ENCODE peak calls at places on chromosomes 7 and 10, in five cellular contexts. I is left ventricle myocardium inferior; M is CD8-positive, alpha-beta T cell; Q is A549; V is IMR-90. D is an unnamed sample.
A peak's percentile ranks its signal among the peaks of the same experiment; 100 is the strongest.

GRCh38 chr10:132100556-132101349 is 35.0 kb downstream of the JAKMIP3 start:
- DNase-seq in V (no peak), Q (no peak), M (no peak), I (no peak), D (peak; percentile 20)

GRCh38 chr7:64889686-64890162 is 13.3 kb upstream of the ZNF273 start:
- DNase-seq in Q (no peak), I (no peak), M (no peak), V (no peak), D (no peak)

GRCh38 chr10:102302611-102303010 is 57.3 kb downstream of the GBF1 start:
- DNase-seq in Q (no peak), M (no peak), I (no peak), V (no peak), D (no peak)

GRCh38 chr10:3766046-3766761 is 18.8 kb downstream of the KLF6 start:
- DNase-seq in I (no peak), M (no peak), Q (no peak), V (peak; percentile 70), D (no peak)

GRCh38 chr7:29208410-29209250 is 14.1 kb downstream of the CHN2 start:
- DNase-seq in V (no peak), M (no peak), I (no peak), Q (no peak), D (no peak)

GRCh38 chr10:85900060-85900459 is 466.5 kb downstream of the GRID1 start:
- DNase-seq in I (no peak), V (no peak), M (no peak), Q (no peak), D (no peak)

GRCh38 chr7:111076205-111076604 is 14.7 kb upstream of the LRRN3 start:
- DNase-seq in M (no peak), V (peak; percentile 74), I (no peak), Q (no peak), D (no peak)

GRCh38 chr7:42253316-42253715 is 16.3 kb upstream of the GLI3 start:
- DNase-seq in I (no peak), M (no peak), Q (no peak), V (peak; percentile 33), D (no peak)

GRCh38 chr7:129958643-129959479 is 6.1 kb upstream of the UBE2H start:
- DNase-seq in V (peak; percentile 91), M (no peak), Q (peak; percentile 90), I (peak; percentile 25), D (peak; percentile 59)

GRCh38 chr10:79111427-79111826 is 42.7 kb downstream of the ZMIZ1 start:
- DNase-seq in M (no peak), I (no peak), Q (peak; percentile 83), V (peak; percentile 84), D (no peak)

GRCh38 chr10:17216217-17216900 is 11.7 kb upstream of the VIM start:
- DNase-seq in I (no peak), M (no peak), V (peak; percentile 98), Q (peak; percentile 83), D (no peak)

GRCh38 chr10:96573036-96573435 is 13.8 kb downstream of the TM9SF3 start:
- DNase-seq in Q (no peak), V (no peak), M (no peak), I (no peak), D (no peak)
- H3K27ac ChIP-seq in Q (no peak overlapping the region), V (no peak overlapping the region), M (no peak overlapping the region), I (no peak overlapping the region), D (no peak overlapping the region)

DNA sequence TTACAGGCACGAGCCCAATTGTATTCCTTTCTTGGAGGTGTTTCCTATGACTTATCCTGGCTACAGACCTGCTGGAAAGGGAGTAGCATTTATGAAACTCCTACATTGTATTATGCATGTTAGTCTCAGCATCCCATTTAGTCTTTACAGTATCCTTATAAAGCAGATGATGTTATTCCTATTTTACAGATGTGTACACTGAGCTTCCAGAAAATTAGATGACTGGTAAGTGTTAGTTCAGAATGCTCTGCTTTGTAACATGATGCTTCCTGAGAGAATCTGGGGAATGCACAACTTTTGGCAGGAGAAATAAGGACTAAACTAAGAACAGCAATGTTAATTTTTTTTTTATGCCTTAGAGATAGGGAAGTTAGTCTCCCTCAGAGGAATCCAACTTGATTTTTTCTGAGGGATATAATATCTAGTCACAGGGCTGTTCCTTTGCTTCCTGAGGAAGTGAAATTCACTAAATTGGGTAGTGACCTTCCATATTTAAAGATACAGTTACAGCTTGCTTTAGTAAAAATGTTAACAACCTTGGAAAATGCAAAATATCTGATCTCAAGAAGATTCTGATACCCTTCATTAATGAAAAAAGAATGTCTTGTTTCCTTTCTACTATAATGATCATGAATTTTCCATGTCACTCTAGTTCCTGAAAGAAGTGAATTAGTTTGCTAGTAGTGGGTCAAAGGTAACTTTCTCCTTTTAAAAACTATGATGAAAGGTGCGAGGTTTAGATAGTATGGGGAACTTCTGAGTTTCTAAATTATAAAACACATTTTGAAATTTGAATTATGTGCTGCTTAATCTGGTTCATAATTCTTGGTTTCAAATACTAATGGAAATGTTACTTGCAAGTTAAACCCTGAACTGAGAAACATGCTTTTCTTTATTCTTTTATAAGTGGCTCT is 194.0 kb upstream of the PRPS1L1 start:
- DNase-seq in Q (no peak), V (peak; percentile 10), I (no peak), M (no peak), D (no peak)
- H3K4me3 ChIP-seq in Q (no peak overlapping the region), V (no peak overlapping the region), I (no peak overlapping the region), M (no peak overlapping the region), D (no peak overlapping the region)

GRCh38 chr7:73811760-73812168 is 19.0 kb upstream of the CLDN4 start:
- DNase-seq in M (peak; percentile 56), I (peak; percentile 49), Q (peak; percentile 67), V (peak; percentile 41), D (peak; percentile 82)
- TF ChIP-seq CTCF in M (peak; percentile 57), I (peak; percentile 82), Q (peak; percentile 59), V (peak; percentile 71), D (peak; percentile 82)

GRCh38 chr10:99982728-99983127 is 27.0 kb downstream of the DNMBP start:
- DNase-seq in I (no peak), V (no peak), M (no peak), Q (no peak), D (no peak)

GRCh38 chr10:99983280-99983988 is 26.3 kb downstream of the DNMBP start:
- DNase-seq in I (peak; percentile 26), Q (no peak), V (peak; percentile 79), M (no peak), D (no peak)

GRCh38 chr10:99984635-99985034 is 25.1 kb downstream of the DNMBP start:
- DNase-seq in Q (no peak), V (no peak), I (no peak), M (no peak), D (no peak)

GRCh38 chr10:99981581-99982199 is 28.1 kb downstream of the DNMBP start:
- DNase-seq in I (no peak), M (no peak), V (no peak), Q (no peak), D (no peak)

GRCh38 chr10:99984201-99984600 is 25.5 kb downstream of the DNMBP start:
- DNase-seq in V (peak; percentile 68), Q (no peak), M (no peak), I (no peak), D (no peak)
- H3K27ac ChIP-seq in V (peak overlapping the region; percentile 48), Q (peak overlapping the region; percentile 74), M (no peak overlapping the region), I (peak overlapping the region; percentile 79), D (peak overlapping the region; percentile 70)

DNA sequence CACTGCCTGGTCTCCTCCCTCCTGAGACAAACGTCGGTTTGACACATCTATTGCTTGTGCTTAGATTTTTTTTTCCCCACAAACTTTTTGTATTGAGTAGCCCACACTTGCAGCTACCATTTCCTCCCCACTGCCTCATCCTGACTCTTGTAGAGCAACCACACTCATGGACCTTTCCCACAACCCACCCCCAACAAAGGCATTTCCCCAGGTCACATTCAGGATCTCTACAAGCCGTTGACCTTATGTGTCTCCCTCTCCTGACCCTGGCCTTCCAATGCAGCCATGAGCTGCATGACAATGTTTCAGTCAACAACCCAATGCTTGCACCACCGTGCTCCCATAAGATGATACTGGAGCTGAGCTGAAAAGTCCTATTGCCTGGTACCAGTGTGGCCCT is 91.9 kb upstream of the MKI67 start:
- DNase-seq in M (no peak), V (no peak), Q (no peak), I (no peak), D (no peak)
- H3K4me3 ChIP-seq in M (no peak overlapping the region), V (no peak overlapping the region), Q (no peak overlapping the region), I (no peak overlapping the region), D (no peak overlapping the region)

GRCh38 chr10:32146166-32146565 is 89.9 kb upstream of the KIF5B start:
- DNase-seq in M (no peak), Q (no peak), I (no peak), V (no peak), D (no peak)
- TF ChIP-seq CTCF in M (no peak), Q (no peak), I (no peak), V (no peak), D (no peak)

DNA sequence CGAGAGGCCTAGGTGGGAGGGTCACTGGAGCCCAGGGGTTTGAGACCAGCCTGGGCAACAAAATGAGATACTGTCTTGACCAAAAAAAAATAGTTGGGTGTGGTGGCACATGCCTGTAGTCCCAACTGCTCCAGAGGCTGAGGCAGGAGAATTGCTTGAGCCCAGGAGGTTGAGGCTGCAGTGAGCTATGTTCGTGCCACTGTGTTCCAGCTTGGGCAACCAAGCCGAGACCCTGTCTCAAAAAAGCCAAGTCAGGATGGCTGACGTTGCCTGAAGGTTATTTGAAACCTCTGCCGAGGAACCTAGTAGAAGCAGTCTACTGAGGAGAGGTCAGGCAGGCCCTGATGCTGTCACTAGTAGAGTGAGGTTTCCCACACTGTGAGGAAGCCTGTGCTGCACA is 22.8 kb downstream of the DNAJB6 start:
- DNase-seq in I (no peak), Q (no peak), M (no peak), V (no peak), D (no peak)
- H3K27ac ChIP-seq in I (peak overlapping the region; percentile 85), Q (no peak overlapping the region), M (no peak overlapping the region), V (no peak overlapping the region), D (no peak overlapping the region)

DNA sequence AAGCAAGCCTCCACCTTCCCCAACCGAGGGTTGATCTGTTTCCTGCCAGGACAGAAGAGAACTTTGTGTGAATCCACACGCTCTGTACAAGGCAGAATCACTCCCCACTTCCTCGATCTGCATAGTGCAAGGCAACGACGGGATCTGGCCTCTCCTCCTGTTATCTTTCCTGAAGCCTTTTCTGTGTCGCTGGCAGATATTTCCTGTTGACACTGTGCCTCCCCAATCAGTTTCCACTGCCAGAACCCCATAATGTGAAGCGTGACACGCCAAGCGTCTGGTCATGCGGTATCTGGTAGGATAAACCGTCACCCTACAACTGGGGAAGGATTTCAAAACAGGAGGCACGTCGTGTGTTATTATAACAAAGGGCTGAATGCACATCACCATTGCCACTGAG is 57.2 kb downstream of the FAM171A1 start:
- DNase-seq in I (no peak), M (no peak), V (no peak), Q (no peak), D (peak; percentile 73)
- H3K4me3 ChIP-seq in I (peak overlapping the region; percentile 49), M (no peak overlapping the region), V (no peak overlapping the region), Q (no peak overlapping the region), D (no peak overlapping the region)

DNA sequence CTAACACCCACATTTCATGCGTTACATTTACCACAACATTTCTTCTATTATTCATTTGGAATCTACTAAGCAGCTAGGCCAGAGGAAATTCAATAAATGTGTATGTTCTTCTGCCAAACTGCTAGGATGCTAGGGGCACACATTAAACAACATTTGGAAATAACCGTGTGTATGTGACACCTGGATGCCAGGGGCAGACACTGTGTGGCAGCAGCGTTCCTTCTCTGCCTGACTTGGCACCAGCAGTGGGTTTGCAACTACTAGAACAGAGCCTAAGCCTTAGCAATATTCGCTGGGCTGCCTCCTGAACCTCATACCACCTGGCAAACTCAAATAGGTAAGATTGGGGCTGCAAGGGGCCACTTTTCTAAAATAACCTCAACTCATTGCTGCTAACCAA is 182.1 kb downstream of the CHCHD3 start:
- DNase-seq in V (no peak), I (no peak), M (no peak), Q (no peak), D (no peak)
- TF ChIP-seq CTCF in V (no peak), I (no peak), M (no peak), Q (peak; percentile 14), D (no peak)

D was measured in sigmoid colon.